ENCODE peak calls at places on chromosomes 11 and 22, in six cellular contexts. One of them, this sample, is unnamed.
A peak's percentile ranks its signal among the peaks of the same experiment; 100 is the strongest.

GRCh38 chr22:23696326-23696851 is 5.6 kb downstream of the RGL4 start:
- DNase-seq in left ventricle myocardium superior: no peak
- DNase-seq in A549: no peak
- DNase-seq in Right ventricle myocardium inferior: peak; percentile 76
- DNase-seq in stimulated activated CD4-positive, alpha-beta T cell treated with anti-CD3 and anti-CD28 coated beads, TNF-alpha, amount 100 ng/mL, for 4 hours: peak; percentile 57
- DNase-seq in activated naive CD8-positive, alpha-beta T cell treated with anti-CD3 and anti-CD28 coated beads, Interleukin-2, amount 10 ng/mL, durations not matched to agents 7 days and 5 days: peak; percentile 76
- DNase-seq in this sample: no peak

GRCh38 chr11:34261095-34261494 is 96.7 kb downstream of the ABTB2 start:
- DNase-seq in left ventricle myocardium superior: no peak
- DNase-seq in stimulated activated CD4-positive, alpha-beta T cell treated with anti-CD3 and anti-CD28 coated beads, TNF-alpha, amount 100 ng/mL, for 4 hours: no peak
- DNase-seq in activated naive CD8-positive, alpha-beta T cell treated with anti-CD3 and anti-CD28 coated beads, Interleukin-2, amount 10 ng/mL, durations not matched to agents 7 days and 5 days: no peak
- DNase-seq in A549: no peak
- DNase-seq in Right ventricle myocardium inferior: no peak
- DNase-seq in this sample: no peak

GRCh38 chr11:117584056-117584830 is 212.8 kb downstream of the DSCAML1 start:
- DNase-seq in A549: no peak
- DNase-seq in Right ventricle myocardium inferior: no peak
- DNase-seq in stimulated activated CD4-positive, alpha-beta T cell treated with anti-CD3 and anti-CD28 coated beads, TNF-alpha, amount 100 ng/mL, for 4 hours: no peak
- DNase-seq in activated naive CD8-positive, alpha-beta T cell treated with anti-CD3 and anti-CD28 coated beads, Interleukin-2, amount 10 ng/mL, durations not matched to agents 7 days and 5 days: no peak
- DNase-seq in left ventricle myocardium superior: no peak
- DNase-seq in this sample: no peak

GRCh38 chr11:130208241-130209127 is 48.9 kb downstream of the ST14 start:
- DNase-seq in activated naive CD8-positive, alpha-beta T cell treated with anti-CD3 and anti-CD28 coated beads, Interleukin-2, amount 10 ng/mL, durations not matched to agents 7 days and 5 days: no peak
- DNase-seq in stimulated activated CD4-positive, alpha-beta T cell treated with anti-CD3 and anti-CD28 coated beads, TNF-alpha, amount 100 ng/mL, for 4 hours: no peak
- DNase-seq in left ventricle myocardium superior: no peak
- DNase-seq in A549: no peak
- DNase-seq in Right ventricle myocardium inferior: no peak
- DNase-seq in this sample: no peak

GRCh38 chr11:60767388-60767811 is 10.7 kb downstream of the MS4A15 start:
- DNase-seq in activated naive CD8-positive, alpha-beta T cell treated with anti-CD3 and anti-CD28 coated beads, Interleukin-2, amount 10 ng/mL, durations not matched to agents 7 days and 5 days: peak; percentile 49
- DNase-seq in left ventricle myocardium superior: no peak
- DNase-seq in A549: peak; percentile 21
- DNase-seq in Right ventricle myocardium inferior: no peak
- DNase-seq in stimulated activated CD4-positive, alpha-beta T cell treated with anti-CD3 and anti-CD28 coated beads, TNF-alpha, amount 100 ng/mL, for 4 hours: no peak
- DNase-seq in this sample: peak; percentile 28

GRCh38 chr22:46050916-46051614 is 74.1 kb upstream of the WNT7B start:
- DNase-seq in A549: no peak
- DNase-seq in left ventricle myocardium superior: peak; percentile 30
- DNase-seq in stimulated activated CD4-positive, alpha-beta T cell treated with anti-CD3 and anti-CD28 coated beads, TNF-alpha, amount 100 ng/mL, for 4 hours: no peak
- DNase-seq in activated naive CD8-positive, alpha-beta T cell treated with anti-CD3 and anti-CD28 coated beads, Interleukin-2, amount 10 ng/mL, durations not matched to agents 7 days and 5 days: peak; percentile 32
- DNase-seq in Right ventricle myocardium inferior: no peak
- DNase-seq in this sample: no peak

GRCh38 chr11:62721994-62722393 is 5.3 kb downstream of the HNRNPUL2 start:
- DNase-seq in activated naive CD8-positive, alpha-beta T cell treated with anti-CD3 and anti-CD28 coated beads, Interleukin-2, amount 10 ng/mL, durations not matched to agents 7 days and 5 days: no peak
- DNase-seq in Right ventricle myocardium inferior: no peak
- DNase-seq in left ventricle myocardium superior: no peak
- DNase-seq in stimulated activated CD4-positive, alpha-beta T cell treated with anti-CD3 and anti-CD28 coated beads, TNF-alpha, amount 100 ng/mL, for 4 hours: no peak
- DNase-seq in A549: peak; percentile 68
- DNase-seq in this sample: no peak

GRCh38 chr11:63882555-63883242 is 34.3 kb downstream of the RCOR2 start:
- DNase-seq in Right ventricle myocardium inferior: no peak
- DNase-seq in A549: no peak
- DNase-seq in stimulated activated CD4-positive, alpha-beta T cell treated with anti-CD3 and anti-CD28 coated beads, TNF-alpha, amount 100 ng/mL, for 4 hours: no peak
- DNase-seq in activated naive CD8-positive, alpha-beta T cell treated with anti-CD3 and anti-CD28 coated beads, Interleukin-2, amount 10 ng/mL, durations not matched to agents 7 days and 5 days: no peak
- DNase-seq in left ventricle myocardium superior: peak; percentile 47
- DNase-seq in this sample: no peak

GRCh38 chr11:71209181-71209580 is 43.2 kb downstream of the SHANK2 start:
- DNase-seq in activated naive CD8-positive, alpha-beta T cell treated with anti-CD3 and anti-CD28 coated beads, Interleukin-2, amount 10 ng/mL, durations not matched to agents 7 days and 5 days: no peak
- DNase-seq in Right ventricle myocardium inferior: peak; percentile 21
- DNase-seq in A549: no peak
- DNase-seq in stimulated activated CD4-positive, alpha-beta T cell treated with anti-CD3 and anti-CD28 coated beads, TNF-alpha, amount 100 ng/mL, for 4 hours: no peak
- DNase-seq in left ventricle myocardium superior: no peak
- DNase-seq in this sample: no peak

GRCh38 chr22:23305321-23305910 is 125.1 kb downstream of the BCR start:
- DNase-seq in activated naive CD8-positive, alpha-beta T cell treated with anti-CD3 and anti-CD28 coated beads, Interleukin-2, amount 10 ng/mL, durations not matched to agents 7 days and 5 days: peak; percentile 20
- DNase-seq in left ventricle myocardium superior: no peak
- DNase-seq in stimulated activated CD4-positive, alpha-beta T cell treated with anti-CD3 and anti-CD28 coated beads, TNF-alpha, amount 100 ng/mL, for 4 hours: no peak
- DNase-seq in A549: no peak
- DNase-seq in Right ventricle myocardium inferior: no peak
- DNase-seq in this sample: no peak

GRCh38 chr11:1659478-1659877 is 29.9 kb downstream of the KRTAP5-5 start:
- DNase-seq in A549: no peak
- DNase-seq in stimulated activated CD4-positive, alpha-beta T cell treated with anti-CD3 and anti-CD28 coated beads, TNF-alpha, amount 100 ng/mL, for 4 hours: no peak
- DNase-seq in activated naive CD8-positive, alpha-beta T cell treated with anti-CD3 and anti-CD28 coated beads, Interleukin-2, amount 10 ng/mL, durations not matched to agents 7 days and 5 days: peak; percentile 10
- DNase-seq in Right ventricle myocardium inferior: no peak
- DNase-seq in left ventricle myocardium superior: no peak
- DNase-seq in this sample: no peak

GRCh38 chr11:16678466-16679116 is 59.9 kb upstream of the C11orf58 start:
- DNase-seq in stimulated activated CD4-positive, alpha-beta T cell treated with anti-CD3 and anti-CD28 coated beads, TNF-alpha, amount 100 ng/mL, for 4 hours: no peak
- DNase-seq in A549: no peak
- DNase-seq in Right ventricle myocardium inferior: no peak
- DNase-seq in activated naive CD8-positive, alpha-beta T cell treated with anti-CD3 and anti-CD28 coated beads, Interleukin-2, amount 10 ng/mL, durations not matched to agents 7 days and 5 days: no peak
- DNase-seq in left ventricle myocardium superior: no peak
- DNase-seq in this sample: no peak

GRCh38 chr11:84722583-84723108 is 904.5 kb downstream of the DLG2 start:
- DNase-seq in Right ventricle myocardium inferior: no peak
- DNase-seq in left ventricle myocardium superior: no peak
- DNase-seq in A549: peak; percentile 12
- DNase-seq in stimulated activated CD4-positive, alpha-beta T cell treated with anti-CD3 and anti-CD28 coated beads, TNF-alpha, amount 100 ng/mL, for 4 hours: no peak
- DNase-seq in activated naive CD8-positive, alpha-beta T cell treated with anti-CD3 and anti-CD28 coated beads, Interleukin-2, amount 10 ng/mL, durations not matched to agents 7 days and 5 days: no peak
- DNase-seq in this sample: no peak

GRCh38 chr11:773425-773824 is 3.9 kb downstream of the GATD1 start:
- DNase-seq in left ventricle myocardium superior: no peak
- DNase-seq in activated naive CD8-positive, alpha-beta T cell treated with anti-CD3 and anti-CD28 coated beads, Interleukin-2, amount 10 ng/mL, durations not matched to agents 7 days and 5 days: no peak
- DNase-seq in Right ventricle myocardium inferior: no peak
- DNase-seq in stimulated activated CD4-positive, alpha-beta T cell treated with anti-CD3 and anti-CD28 coated beads, TNF-alpha, amount 100 ng/mL, for 4 hours: no peak
- DNase-seq in A549: no peak
- DNase-seq in this sample: no peak

GRCh38 chr11:121650520-121651266 is 197.9 kb upstream of the SORL1-AS1 start:
- DNase-seq in stimulated activated CD4-positive, alpha-beta T cell treated with anti-CD3 and anti-CD28 coated beads, TNF-alpha, amount 100 ng/mL, for 4 hours: no peak
- DNase-seq in Right ventricle myocardium inferior: no peak
- DNase-seq in left ventricle myocardium superior: no peak
- DNase-seq in A549: no peak
- DNase-seq in activated naive CD8-positive, alpha-beta T cell treated with anti-CD3 and anti-CD28 coated beads, Interleukin-2, amount 10 ng/mL, durations not matched to agents 7 days and 5 days: no peak
- DNase-seq in this sample: no peak

GRCh38 chr22:50302041-50302541 is 5.4 kb downstream of the PLXNB2 start:
- DNase-seq in Right ventricle myocardium inferior: no peak
- DNase-seq in left ventricle myocardium superior: peak; percentile 68
- DNase-seq in stimulated activated CD4-positive, alpha-beta T cell treated with anti-CD3 and anti-CD28 coated beads, TNF-alpha, amount 100 ng/mL, for 4 hours: no peak
- DNase-seq in A549: no peak
- DNase-seq in activated naive CD8-positive, alpha-beta T cell treated with anti-CD3 and anti-CD28 coated beads, Interleukin-2, amount 10 ng/mL, durations not matched to agents 7 days and 5 days: no peak
- DNase-seq in this sample: no peak

GRCh38 chr11:64753380-64754123 is 6.2 kb downstream of the PYGM start:
- DNase-seq in left ventricle myocardium superior: no peak
- DNase-seq in A549: no peak
- DNase-seq in activated naive CD8-positive, alpha-beta T cell treated with anti-CD3 and anti-CD28 coated beads, Interleukin-2, amount 10 ng/mL, durations not matched to agents 7 days and 5 days: no peak
- DNase-seq in stimulated activated CD4-positive, alpha-beta T cell treated with anti-CD3 and anti-CD28 coated beads, TNF-alpha, amount 100 ng/mL, for 4 hours: no peak
- DNase-seq in Right ventricle myocardium inferior: peak; percentile 63
- DNase-seq in this sample: no peak

GRCh38 chr11:119051440-119052162 is 5.4 kb downstream of the HYOU1 start:
- DNase-seq in stimulated activated CD4-positive, alpha-beta T cell treated with anti-CD3 and anti-CD28 coated beads, TNF-alpha, amount 100 ng/mL, for 4 hours: no peak
- DNase-seq in A549: no peak
- DNase-seq in Right ventricle myocardium inferior: no peak
- DNase-seq in activated naive CD8-positive, alpha-beta T cell treated with anti-CD3 and anti-CD28 coated beads, Interleukin-2, amount 10 ng/mL, durations not matched to agents 7 days and 5 days: no peak
- DNase-seq in left ventricle myocardium superior: no peak
- DNase-seq in this sample: no peak

GRCh38 chr11:85930879-85931366 is 75.7 kb downstream of the CCDC83 start:
- DNase-seq in stimulated activated CD4-positive, alpha-beta T cell treated with anti-CD3 and anti-CD28 coated beads, TNF-alpha, amount 100 ng/mL, for 4 hours: no peak
- DNase-seq in A549: no peak
- DNase-seq in activated naive CD8-positive, alpha-beta T cell treated with anti-CD3 and anti-CD28 coated beads, Interleukin-2, amount 10 ng/mL, durations not matched to agents 7 days and 5 days: no peak
- DNase-seq in left ventricle myocardium superior: no peak
- DNase-seq in Right ventricle myocardium inferior: no peak
- DNase-seq in this sample: no peak